ENCODE peak calls at places on chromosomes 7 and 10, in five cellular contexts. A is left ventricle myocardium inferior; B is MM.1S; U is heart right ventricle; K is naive thymus-derived CD4-positive, alpha-beta T cell. Z is an unnamed sample.

GRCh38 chr7:81816312-81816711 is 46.5 kb upstream of the HGF start:
- DNase-seq in K (no peak), A (no peak), U (no peak), B (no peak), Z (no peak)

GRCh38 chr7:892648-893593 is 16.6 kb downstream of the GET4 start:
- DNase-seq in B (no peak), A (no peak), K (no peak), U (no peak), Z (no peak)

GRCh38 chr7:1707756-1708611 is 37.9 kb downstream of the ELFN1 start:
- DNase-seq in A (no peak), U (no peak), B (no peak), K (no peak), Z (no peak)

GRCh38 chr7:65397730-65398142 is 24.1 kb downstream of the ZNF92 start:
- DNase-seq in B (no peak), A (no peak), U (no peak), K (no peak), Z (no peak)

GRCh38 chr7:5615190-5616070 is 166.0 kb downstream of the RNF216 start:
- DNase-seq in A (no peak), U (no peak), B (no peak), K (no peak), Z (no peak)

GRCh38 chr10:25530306-25530705 is 355.5 kb downstream of the GPR158 start:
- DNase-seq in A (no peak), U (no peak), K (no peak), B (no peak), Z (no peak)

GRCh38 chr10:91043173-91043910 is 122.5 kb upstream of the ANKRD1 start:
- DNase-seq in A (no peak), K (no peak), B (peak; percentile 18), U (peak; percentile 22), Z (peak; percentile 16)

GRCh38 chr7:80098795-80099194 is 35.8 kb upstream of the GNAI1 start:
- DNase-seq in B (no peak), A (no peak), K (no peak), U (no peak), Z (no peak)

GRCh38 chr7:73646785-73647724 is 20.6 kb upstream of the VPS37D start:
- DNase-seq in U (no peak), B (no peak), K (no peak), A (no peak), Z (no peak)

GRCh38 chr7:23347682-23348180 is 48.6 kb downstream of the MALSU1 start:
- DNase-seq in A (no peak), U (no peak), B (no peak), K (no peak), Z (no peak)

GRCh38 chr7:16847381-16847860 is 34.4 kb downstream of the AGR3 start:
- DNase-seq in U (no peak), A (no peak), B (no peak), K (no peak), Z (no peak)

GRCh38 chr7:159153511-159153910 is 8.8 kb upstream of the VIPR2 start:
- DNase-seq in A (no peak), K (no peak), U (no peak), B (no peak), Z (no peak)

GRCh38 chr7:39088730-39089129 is 111.0 kb downstream of the POU6F2 start:
- DNase-seq in B (no peak), K (no peak), A (no peak), U (no peak), Z (no peak)

GRCh38 chr7:130912086-130912909 is 178.3 kb upstream of the KLF14 start:
- DNase-seq in A (no peak), B (no peak), U (no peak), K (no peak), Z (peak; percentile 7)

GRCh38 chr7:124208173-124208572 is 175.3 kb upstream of the TMEM229A start:
- DNase-seq in A (no peak), K (no peak), U (no peak), B (peak; percentile 67), Z (no peak)

GRCh38 chr7:102079140-102080002 is 207.3 kb upstream of the SH2B2 start:
- DNase-seq in K (no peak), U (no peak), A (no peak), B (no peak), Z (no peak)

GRCh38 chr10:121216721-121217181 is 365.6 kb downstream of the WDR11 start:
- DNase-seq in A (peak; percentile 15), U (no peak), K (no peak), B (no peak), Z (no peak)

GRCh38 chr7:104894313-104894712 is 119.7 kb upstream of the KMT2E start:
- DNase-seq in U (no peak), B (no peak), A (no peak), K (no peak), Z (no peak)

GRCh38 chr7:134844200-134844599 is 64.8 kb downstream of the CALD1 start:
- DNase-seq in K (no peak), A (no peak), B (no peak), U (no peak), Z (no peak)

GRCh38 chr7:134888141-134888740 is 98.1 kb upstream of the AGBL3 start:
- DNase-seq in U (no peak), K (no peak), B (no peak), A (no peak), Z (no peak)

GRCh38 chr7:149081914-149082313 is 8.6 kb downstream of the ZNF786 start:
- DNase-seq in K (no peak), A (no peak), U (no peak), B (no peak), Z (no peak)

GRCh38 chr7:31488562-31489203 is 25.2 kb upstream of the ITPRID1 start:
- DNase-seq in U (peak; percentile 6), B (peak; percentile 67), K (peak; percentile 47), A (peak; percentile 18), Z (peak; percentile 58)

GRCh38 chr7:110835209-110835608 is 255.7 kb upstream of the LRRN3 start:
- DNase-seq in K (no peak), A (no peak), U (no peak), B (peak; percentile 77), Z (no peak)

GRCh38 chr7:157271991-157272324 is 64.8 kb upstream of the DNAJB6 start:
- DNase-seq in K (no peak), U (peak; percentile 39), B (no peak), A (peak; percentile 55), Z (no peak)

GRCh38 chr7:100211342-100211780 is 8.4 kb upstream of the PVRIG start:
- DNase-seq in B (no peak), K (peak; percentile 49), U (no peak), A (no peak), Z (peak; percentile 68)

GRCh38 chr7:156947120-156947843 is 2.2 kb upstream of the NOM1 start:
- DNase-seq in U (no peak), B (no peak), K (no peak), A (no peak), Z (no peak)

GRCh38 chr7:127487381-127487780 is 94.9 kb upstream of the ZNF800 start:
- DNase-seq in K (no peak), U (no peak), B (no peak), A (no peak), Z (no peak)

GRCh38 chr7:149494738-149495368 is 2.8 kb downstream of the ZNF746 start:
- DNase-seq in B (no peak), A (no peak), U (no peak), K (no peak), Z (no peak)

GRCh38 chr7:44393238-44394111 is 68.1 kb upstream of the CAMK2B start:
- DNase-seq in B (no peak), U (no peak), K (no peak), A (no peak), Z (no peak)

GRCh38 chr7:117048114-117048853 is 95.0 kb downstream of the ST7 start:
- DNase-seq in K (no peak), B (no peak), U (no peak), A (no peak), Z (no peak)

GRCh38 chr10:87761892-87762291 is 56.1 kb downstream of the ATAD1 start:
- DNase-seq in B (no peak), A (no peak), U (no peak), K (peak; percentile 36), Z (no peak)

GRCh38 chr7:34357068-34357467 is 300.9 kb upstream of the NPSR1 start:
- DNase-seq in U (no peak), A (no peak), K (no peak), B (no peak), Z (no peak)

DNA sequence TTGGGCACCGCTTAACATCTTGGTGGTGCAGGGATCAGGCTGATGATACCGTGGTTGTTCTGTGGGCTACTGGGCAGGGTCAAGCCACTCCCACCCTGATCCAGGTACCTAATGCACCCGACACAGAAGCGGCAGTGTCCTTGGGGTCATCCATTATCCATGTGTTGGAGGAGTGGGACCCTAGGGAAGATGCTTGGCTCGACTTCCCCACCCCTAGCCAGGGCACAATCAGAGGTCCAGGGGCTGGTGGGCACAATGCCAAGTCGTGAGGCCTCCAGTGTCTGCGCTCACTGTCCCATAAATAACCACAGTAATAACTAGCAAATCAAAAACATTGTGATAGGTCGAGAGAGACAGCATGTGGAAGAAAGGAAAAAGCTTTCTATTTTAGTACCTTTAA is 37.7 kb downstream of the HTRA1 start:
- DNase-seq in A (peak; percentile 51), U (peak; percentile 50), B (no peak), K (no peak), Z (no peak)
- H3K4me1 ChIP-seq in A (peaks cover 55% of the 10 kb centered on the region), U (peaks cover 54% of the 10 kb centered on the region), B (no peaks in the 10 kb centered on the region), K (no peaks in the 10 kb centered on the region), Z (no peaks in the 10 kb centered on the region)

GRCh38 chr10:102627446-102628293 is 16.6 kb upstream of the TRIM8 start:
- DNase-seq in A (peak; percentile 49), K (no peak), U (peak; percentile 64), B (no peak), Z (no peak)
- H3K4me1 ChIP-seq in A (peaks cover 83% of the 10 kb centered on the region), K (peaks cover 2% of the 10 kb centered on the region), U (peaks cover 71% of the 10 kb centered on the region), B (no peaks in the 10 kb centered on the region), Z (peaks cover 20% of the 10 kb centered on the region)

DNA sequence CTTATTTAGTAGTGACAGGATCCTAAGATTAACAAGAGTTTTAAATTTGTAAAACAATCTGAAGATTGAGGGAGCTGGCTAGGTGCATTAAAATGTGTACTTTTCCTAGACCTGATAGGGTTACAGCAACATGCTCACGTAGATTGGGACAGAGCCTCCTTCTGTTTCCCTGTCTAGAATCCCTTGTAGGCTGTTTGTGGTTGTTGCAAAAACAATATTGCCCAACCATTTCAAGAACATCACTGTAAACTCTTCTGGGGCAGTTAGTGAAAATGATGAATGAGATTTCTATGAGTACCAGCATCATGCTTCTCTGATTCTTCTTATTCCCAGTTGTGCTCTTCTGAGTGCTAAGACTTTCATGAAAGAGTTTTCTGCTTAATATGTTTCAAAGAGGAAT is 14.7 kb upstream of the CPED1 start:
- DNase-seq in B (no peak), U (no peak), A (no peak), K (no peak), Z (no peak)
- H3K4me1 ChIP-seq in B (no peaks in the 10 kb centered on the region), U (no peaks in the 10 kb centered on the region), A (no peaks in the 10 kb centered on the region), K (no peaks in the 10 kb centered on the region), Z (no peaks in the 10 kb centered on the region)

DNA sequence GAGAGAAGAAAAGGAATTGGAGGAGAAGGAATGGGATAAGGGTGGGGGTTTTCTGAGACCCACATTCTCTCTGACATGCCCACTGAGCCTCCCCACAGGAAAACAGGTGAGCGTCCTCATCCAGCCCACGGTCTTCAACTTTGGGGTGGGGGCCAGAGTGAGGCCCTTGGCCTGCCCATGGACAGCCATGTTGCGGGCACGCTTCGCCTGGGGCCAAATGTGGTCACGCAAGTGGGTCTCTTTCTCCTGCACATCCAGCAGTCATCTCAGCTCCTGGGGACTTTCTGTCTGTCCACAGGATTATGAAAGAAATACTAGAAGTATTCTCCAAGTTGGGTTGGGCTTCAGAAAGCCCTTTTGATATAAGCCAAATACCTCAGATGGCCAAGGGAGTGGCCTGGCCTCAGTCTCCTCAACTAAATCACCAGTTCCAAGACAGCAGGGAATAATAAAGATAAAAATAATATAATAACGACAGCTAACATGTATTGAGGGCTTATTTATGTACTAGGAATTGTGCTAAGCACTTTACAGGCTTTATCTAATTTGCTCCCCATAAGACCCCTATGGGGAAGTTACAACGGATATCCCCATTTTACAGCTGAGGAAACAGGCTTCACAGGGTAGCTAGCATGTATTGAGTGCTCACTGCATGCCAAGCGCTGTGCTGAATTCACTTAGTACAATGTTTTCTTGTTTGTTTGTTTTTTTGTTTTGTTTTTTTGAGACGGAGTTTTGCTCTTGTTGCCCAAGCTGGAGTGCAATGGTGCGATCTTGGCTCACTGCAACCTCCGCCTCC is 57.2 kb upstream of the LBX1 start:
- DNase-seq in U (no peak), K (no peak), B (no peak), A (no peak), Z (no peak)
- H3K4me1 ChIP-seq in U (peaks cover 9% of the 10 kb centered on the region), K (peaks cover 14% of the 10 kb centered on the region), B (peaks cover 25% of the 10 kb centered on the region), A (peaks cover 14% of the 10 kb centered on the region), Z (no peaks in the 10 kb centered on the region)

Z was measured in OCI-LY7.